ENCODE peak calls at places on chromosomes 13 and 19, in five cellular contexts. P, M, I, Q and J are unnamed samples.

GRCh38 chr19:55679343-55680257 is 4.6 kb downstream of the EPN1 start:
- DNase-seq in P (peak), M (peak), I (no peak), Q (no peak), J (no peak)

GRCh38 chr19:3080281-3080680 is 13.9 kb upstream of the GNA11 start:
- DNase-seq in P (no peak), M (peak), I (no peak), Q (no peak), J (peak)

GRCh38 chr19:17370026-17370587 is 7.0 kb downstream of the PLVAP start:
- DNase-seq in P (no peak), M (peak), I (peak), Q (no peak), J (peak)

GRCh38 chr13:76019421-76020044 is 383.4 kb downstream of the LMO7 start:
- DNase-seq in P (no peak), M (no peak), I (no peak), Q (peak), J (no peak)

GRCh38 chr13:75151081-75151643 is 330.8 kb downstream of the TBC1D4 start:
- DNase-seq in P (no peak), M (peak), I (no peak), Q (no peak), J (peak)

GRCh38 chr13:45162194-45162593 is 38.7 kb downstream of the KCTD4 start:
- DNase-seq in P (no peak), M (peak), I (no peak), Q (no peak), J (peak)

GRCh38 chr13:111394211-111394922 is 73.9 kb downstream of the TEX29 start:
- DNase-seq in P (no peak), M (no peak), I (no peak), Q (no peak), J (no peak)

GRCh38 chr13:45333973-45334922 is 6.7 kb downstream of the TPT1 start:
- DNase-seq in P (peak), M (peak), I (no peak), Q (peak), J (peak)

GRCh38 chr13:93326427-93326826 is 99.8 kb downstream of the GPC6 start:
- DNase-seq in P (no peak), M (no peak), I (no peak), Q (no peak), J (no peak)

GRCh38 chr19:15456871-15457700 is 7.3 kb downstream of the RASAL3 start:
- DNase-seq in P (no peak), M (no peak), I (no peak), Q (peak), J (no peak)

GRCh38 chr19:38037151-38037611 is 130.2 kb downstream of the SIPA1L3 start:
- DNase-seq in P (no peak), M (no peak), I (no peak), Q (peak), J (no peak)

GRCh38 chr19:50555447-50556235 is 12.6 kb downstream of the LRRC4B start:
- DNase-seq in P (no peak), M (no peak), I (no peak), Q (peak), J (peak)

GRCh38 chr19:913080-913748 is at the start of gene R3HDM4:
- DNase-seq in P (peak), M (peak), I (peak), Q (peak), J (peak)

GRCh38 chr19:49592486-49593232 is 1.7 kb downstream of the PRR12 start:
- DNase-seq in P (peak), M (no peak), I (no peak), Q (peak), J (peak)

GRCh38 chr19:41910240-41910991 is 17.8 kb downstream of the ERFL start:
- DNase-seq in P (no peak), M (no peak), I (no peak), Q (no peak), J (no peak)

GRCh38 chr19:498977-499623 is 2.8 kb downstream of the MADCAM1 start:
- DNase-seq in P (no peak), M (no peak), I (no peak), Q (no peak), J (no peak)

GRCh38 chr19:13243971-13244370 is 93.8 kb downstream of the IER2 start:
- DNase-seq in P (no peak), M (no peak), I (no peak), Q (no peak), J (no peak)

GRCh38 chr19:48963371-48964204 is 1.5 kb upstream of the FTL start:
- DNase-seq in P (no peak), M (peak), I (peak), Q (peak), J (peak)

GRCh38 chr13:63838366-63839110 is 2422.9 kb upstream of the PCDH20 start:
- DNase-seq in P (no peak), M (no peak), I (no peak), Q (no peak), J (no peak)

GRCh38 chr19:44051654-44052402 is at the start of gene ZNF223:
- DNase-seq in P (peak), M (peak), I (peak), Q (peak), J (peak)

GRCh38 chr19:42532881-42533280 is 4.6 kb upstream of the CEACAM1 start:
- DNase-seq in P (no peak), M (no peak), I (no peak), Q (no peak), J (no peak)

GRCh38 chr13:98834254-98834960 is 81.9 kb upstream of the SLC15A1 start:
- DNase-seq in P (peak), M (no peak), I (no peak), Q (peak), J (peak)

GRCh38 chr13:48976677-48977625 is 1.2 kb downstream of the FNDC3A start:
- DNase-seq in P (no peak), M (no peak), I (peak), Q (no peak), J (peak)

GRCh38 chr13:73934215-73934623 is 200.0 kb downstream of the KLF12 start:
- DNase-seq in P (no peak), M (peak), I (no peak), Q (no peak), J (no peak)

GRCh38 chr13:60392136-60392535 is 4.9 kb upstream of the TDRD3 start:
- DNase-seq in P (no peak), M (no peak), I (no peak), Q (no peak), J (no peak)

GRCh38 chr13:96862093-96862492 is 132.2 kb downstream of the OXGR1 start:
- DNase-seq in P (no peak), M (no peak), I (no peak), Q (no peak), J (no peak)

GRCh38 chr13:89361909-89362308 is 1690.7 kb downstream of the SLITRK5 start:
- DNase-seq in P (peak), M (peak), I (no peak), Q (no peak), J (peak)

GRCh38 chr13:58018865-58019264 is 387.3 kb downstream of the PCDH17 start:
- DNase-seq in P (no peak), M (no peak), I (no peak), Q (no peak), J (no peak)

GRCh38 chr13:74290324-74290773 is 156.1 kb upstream of the KLF12 start:
- DNase-seq in P (peak), M (peak), I (peak), Q (peak), J (peak)

GRCh38 chr13:28043224-28043623 is 54.7 kb upstream of the URAD start:
- DNase-seq in P (no peak), M (no peak), I (no peak), Q (no peak), J (no peak)

GRCh38 chr13:73421310-73421912 is 362.6 kb downstream of the KLF5 start:
- DNase-seq in P (peak), M (peak), I (peak), Q (no peak), J (peak)

GRCh38 chr13:96090240-96091101 is 564 bp downstream of the HS6ST3 start:
- DNase-seq in P (no peak), M (no peak), I (no peak), Q (peak), J (peak)

DNA sequence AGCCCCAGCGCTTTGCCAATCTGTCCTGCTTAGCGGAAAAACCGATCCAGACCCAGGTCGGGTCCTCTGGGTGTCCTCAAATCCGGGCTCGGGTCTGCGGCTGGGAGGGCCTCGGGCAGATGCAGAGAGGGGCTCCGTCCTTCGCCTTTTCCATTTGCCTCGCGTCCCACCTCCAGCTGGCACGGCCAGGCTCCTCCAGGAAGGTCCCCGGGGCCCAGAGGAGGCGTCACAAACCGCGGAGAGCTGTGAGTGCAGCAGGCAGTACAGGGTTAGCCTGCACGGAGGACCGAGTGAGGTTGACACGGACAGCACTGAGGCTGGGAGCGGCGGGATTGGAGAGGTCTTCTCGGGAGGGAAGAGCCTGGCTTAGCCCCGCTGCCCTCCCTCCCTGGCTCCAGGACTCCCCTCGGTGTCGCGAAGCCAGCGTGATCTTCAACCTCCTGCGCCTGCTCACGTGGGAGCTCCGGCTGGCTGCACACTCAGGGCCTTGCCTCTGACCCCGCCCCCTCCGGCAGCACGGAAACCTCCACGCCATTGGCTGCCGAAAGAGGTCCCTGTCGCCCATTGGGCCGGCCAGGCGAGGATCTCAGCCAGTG is 2.8 kb upstream of the IFNL2 start:
- DNase-seq in P (no peak), M (no peak), I (no peak), Q (peak), J (no peak)
- TF ChIP-seq CTCF in P (no peak), M (no peak), I (no peak), Q (no peak), J (no peak)

GRCh38 chr13:34357435-34358232 is 539.7 kb downstream of the RFC3 start:
- DNase-seq in P (peak), M (peak), I (no peak), Q (peak), J (peak)
- TF ChIP-seq CTCF in P (no peak), M (no peak), I (no peak), Q (no peak), J (no peak)

GRCh38 chr13:23740002-23740401 is 149.2 kb downstream of the MIPEP start:
- DNase-seq in P (no peak), M (no peak), I (no peak), Q (no peak), J (no peak)

GRCh38 chr13:23743269-23743668 is 145.9 kb downstream of the MIPEP start:
- DNase-seq in P (peak), M (no peak), I (no peak), Q (no peak), J (no peak)

GRCh38 chr13:23744315-23744714 is 144.9 kb downstream of the MIPEP start:
- DNase-seq in P (peak), M (no peak), I (no peak), Q (no peak), J (no peak)

GRCh38 chr13:23743717-23744116 is 145.5 kb downstream of the MIPEP start:
- DNase-seq in P (no peak), M (no peak), I (no peak), Q (no peak), J (no peak)

DNA sequence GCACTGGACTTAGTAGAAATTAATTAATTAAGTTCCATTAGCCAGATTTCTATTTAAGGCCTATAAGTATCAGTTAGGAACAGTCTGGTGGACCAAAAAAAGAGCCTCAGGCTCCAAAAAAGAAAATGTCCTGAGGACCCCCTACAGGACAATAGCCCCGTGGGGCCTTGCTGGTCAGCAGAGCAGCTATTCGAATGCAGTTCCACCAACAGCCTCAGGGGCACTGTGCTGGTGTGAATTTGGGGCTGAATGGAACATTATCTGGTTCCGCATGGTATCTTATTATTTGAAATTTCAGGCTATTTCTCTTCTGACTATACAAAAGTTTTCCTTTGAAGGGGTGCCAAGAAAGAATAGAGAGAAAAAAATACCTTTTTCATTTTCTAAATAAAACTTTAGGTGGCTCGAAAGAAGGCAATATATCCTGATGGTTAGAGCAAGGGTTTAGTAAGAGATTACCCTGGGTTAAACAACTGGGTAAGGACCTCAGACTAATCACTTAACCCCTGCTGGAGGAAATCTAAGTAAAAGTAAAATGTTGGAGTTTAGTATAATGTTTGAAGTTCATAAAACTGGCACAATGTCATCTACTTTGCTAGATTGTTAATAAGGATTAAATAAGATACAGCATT is 147.2 kb downstream of the MIPEP start:
- DNase-seq in P (no peak), M (no peak), I (no peak), Q (peak), J (peak)
- TF ChIP-seq CTCF in P (peak), M (peak), I (no peak), Q (peak), J (peak)

DNA sequence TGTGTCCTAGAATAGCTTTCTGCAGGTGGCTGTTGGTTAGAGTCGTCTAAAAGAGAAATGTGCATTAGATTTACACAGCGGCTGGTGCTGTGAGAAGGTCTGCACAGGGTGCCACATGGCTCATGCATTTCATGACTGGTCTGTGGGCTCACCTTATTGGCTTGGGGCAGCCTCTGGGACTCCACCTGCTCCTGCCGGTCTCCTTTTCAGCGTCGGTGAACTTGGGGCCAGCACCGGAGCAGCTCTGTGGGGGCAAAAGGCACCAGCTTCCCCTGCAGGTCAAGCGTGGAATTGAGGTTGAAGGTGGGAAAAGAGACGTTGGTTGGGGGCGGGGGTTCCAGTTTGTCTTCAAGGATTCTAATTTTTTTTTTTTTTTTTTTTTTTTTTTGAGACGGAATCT is 3.1 kb upstream of the PNMA8C start:
- DNase-seq in P (no peak), M (no peak), I (no peak), Q (peak), J (no peak)
- TF ChIP-seq CTCF in P (peak), M (no peak), I (no peak), Q (peak), J (no peak)

GRCh38 chr19:33998739-33999345 is 173.5 kb upstream of the LSM14A start:
- DNase-seq in P (no peak), M (no peak), I (no peak), Q (no peak), J (peak)
- TF ChIP-seq CTCF in P (peak), M (peak), I (peak), Q (no peak), J (peak)

GRCh38 chr19:30536975-30537374 is 164.8 kb downstream of the ZNF536 start:
- DNase-seq in P (no peak), M (no peak), I (no peak), Q (no peak), J (no peak)

GRCh38 chr19:30539981-30540380 is 167.8 kb downstream of the ZNF536 start:
- DNase-seq in P (no peak), M (no peak), I (no peak), Q (no peak), J (no peak)

GRCh38 chr19:30539315-30539714 is 167.1 kb downstream of the ZNF536 start:
- DNase-seq in P (no peak), M (no peak), I (no peak), Q (no peak), J (no peak)

GRCh38 chr19:30530751-30531150 is 158.6 kb downstream of the ZNF536 start:
- DNase-seq in P (no peak), M (no peak), I (no peak), Q (no peak), J (no peak)

DNA sequence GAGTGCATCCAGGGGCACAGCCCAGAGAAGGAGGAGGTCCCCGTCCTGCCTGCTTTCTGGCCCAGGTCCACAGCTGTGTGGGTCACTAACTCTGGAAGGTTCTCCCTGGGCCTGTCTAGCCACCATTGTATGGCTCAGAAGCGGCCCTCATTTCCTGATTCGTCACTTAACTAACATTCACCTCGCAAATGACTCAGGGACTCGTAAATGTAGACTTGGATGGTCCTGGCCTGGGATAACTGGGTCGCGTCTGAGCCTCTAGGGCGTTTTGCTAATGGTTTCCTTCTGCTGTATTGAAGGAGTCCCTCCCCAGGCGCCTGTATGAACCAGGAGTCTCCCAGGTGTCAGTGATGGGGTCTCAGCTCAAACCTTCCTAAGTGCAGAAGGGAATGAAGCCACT is 162.8 kb downstream of the ZNF536 start:
- DNase-seq in P (no peak), M (no peak), I (no peak), Q (no peak), J (no peak)
- TF ChIP-seq CTCF in P (no peak), M (no peak), I (no peak), Q (no peak), J (no peak)

GRCh38 chr13:113853518-113854237 is 10.2 kb downstream of the GAS6 start:
- DNase-seq in P (no peak), M (peak), I (peak), Q (no peak), J (peak)
- TF ChIP-seq CTCF in P (no peak), M (no peak), I (no peak), Q (no peak), J (no peak)